ENCODE peak calls at places on chromosomes 16 and 17, in seven cellular contexts. Y is bronchial epithelial cell; D is fibroblast of villous mesenchyme; C is hepatocyte; V is OCI-LY7; I is A549; S is CD8-positive, alpha-beta T cell. O is an unnamed sample.
A peak's percentile ranks its signal among the peaks of the same experiment; 100 is the strongest.

GRCh38 chr17:80455328-80455710 is 21.1 kb downstream of the NPTX1 start:
- DNase-seq in Y (no peak), D (peak; percentile 66), C (peak; percentile 76), V (peak; percentile 64), I (no peak), S (peak; percentile 15), O (no peak)

GRCh38 chr16:68287276-68288251 is 23.2 kb downstream of the SLC7A6OS start:
- DNase-seq in Y (peak; percentile 71), D (peak; percentile 84), C (no peak), V (no peak), I (peak; percentile 27), S (no peak), O (peak; percentile 93)

GRCh38 chr16:50196736-50197135 is 43.6 kb downstream of the TENT4B start:
- DNase-seq in Y (peak; percentile 47), D (peak; percentile 43), C (no peak), V (peak; percentile 32), I (no peak), S (no peak), O (peak; percentile 81)

GRCh38 chr17:81909966-81910839 is 996 bp downstream of the PCYT2 start:
- DNase-seq in Y (no peak), D (no peak), C (peak; percentile 74), V (peak; percentile 34), I (no peak), S (no peak), O (no peak)

GRCh38 chr17:72063756-72064461 is 56.9 kb upstream of the SOX9 start:
- DNase-seq in Y (peak; percentile 29), D (no peak), C (no peak), V (no peak), I (no peak), S (no peak), O (no peak)

GRCh38 chr16:82345318-82345717 is 175.3 kb upstream of the MPHOSPH6 start:
- DNase-seq in Y (no peak), D (no peak), C (no peak), V (no peak), I (no peak), S (no peak), O (no peak)

GRCh38 chr17:9465216-9465921 is 110.3 kb downstream of the STX8 start:
- DNase-seq in Y (peak; percentile 91), D (peak; percentile 62), C (no peak), V (no peak), I (no peak), S (no peak), O (peak; percentile 86)

GRCh38 chr17:57924677-57925076 is 30.5 kb downstream of the CUEDC1 start:
- DNase-seq in Y (no peak), D (no peak), C (no peak), V (no peak), I (no peak), S (no peak), O (no peak)

GRCh38 chr17:48162946-48163506 is 55.5 kb downstream of the SNX11 start:
- DNase-seq in Y (no peak), D (peak; percentile 7), C (peak; percentile 74), V (no peak), I (peak; percentile 57), S (no peak), O (no peak)

GRCh38 chr16:1635070-1635469 is 22.9 kb downstream of the CRAMP1 start:
- DNase-seq in Y (no peak), D (no peak), C (no peak), V (no peak), I (no peak), S (no peak), O (no peak)

GRCh38 chr16:9906218-9906617 is 276.0 kb downstream of the GRIN2A start:
- DNase-seq in Y (no peak), D (no peak), C (no peak), V (no peak), I (no peak), S (no peak), O (no peak)

GRCh38 chr17:31388351-31388750 is 3.1 kb upstream of the RAB11FIP4 start:
- DNase-seq in Y (no peak), D (no peak), C (no peak), V (no peak), I (no peak), S (no peak), O (no peak)

GRCh38 chr17:41522301-41523224 is 3.9 kb upstream of the KRT15 start:
- DNase-seq in Y (peak; percentile 90), D (no peak), C (peak; percentile 69), V (no peak), I (no peak), S (no peak), O (no peak)

GRCh38 chr17:18963126-18964017 is 11.4 kb downstream of the SLC5A10 start:
- DNase-seq in Y (no peak), D (no peak), C (peak; percentile 54), V (no peak), I (no peak), S (no peak), O (peak; percentile 8)

GRCh38 chr17:46135879-46136562 is 57.2 kb downstream of the KANSL1 start:
- DNase-seq in Y (no peak), D (no peak), C (no peak), V (no peak), I (no peak), S (no peak), O (no peak)

GRCh38 chr17:70523407-70523806 is 354.1 kb downstream of the KCNJ2 start:
- DNase-seq in Y (no peak), D (no peak), C (no peak), V (no peak), I (no peak), S (no peak), O (no peak)

GRCh38 chr17:31496097-31496496 is 104.6 kb downstream of the RAB11FIP4 start:
- DNase-seq in Y (no peak), D (no peak), C (no peak), V (no peak), I (no peak), S (no peak), O (no peak)

GRCh38 chr16:4936181-4936990 is 562 bp downstream of the PPL start:
- DNase-seq in Y (no peak), D (no peak), C (peak; percentile 88), V (no peak), I (peak; percentile 42), S (no peak), O (no peak)

DNA sequence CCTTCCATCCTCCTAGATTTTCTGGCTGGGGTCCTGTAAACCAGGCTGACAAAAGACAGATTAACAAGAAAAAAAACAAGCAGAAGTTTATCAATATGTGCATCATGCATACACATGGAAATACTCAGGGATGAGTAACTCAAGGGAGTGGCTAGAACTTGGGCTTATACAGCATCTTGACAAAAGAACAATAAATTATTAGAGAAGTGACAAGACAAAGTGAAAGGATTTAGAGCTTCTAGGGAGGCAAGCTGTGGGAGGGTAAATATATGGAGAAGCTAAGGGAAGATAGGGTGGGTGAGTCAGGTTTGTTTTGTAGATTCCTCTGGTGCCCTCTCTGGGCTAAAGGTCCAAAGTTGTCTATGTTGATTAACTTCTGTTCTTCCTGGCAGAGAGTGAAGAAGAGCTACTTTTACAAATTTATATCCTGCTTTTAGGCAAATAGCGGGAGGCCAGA is 48.0 kb upstream of the NDRG4 start:
- DNase-seq in Y (peak; percentile 35), D (peak; percentile 54), C (peak; percentile 52), V (no peak), I (peak; percentile 90), S (no peak), O (peak; percentile 13)
- TF ChIP-seq CTCF in Y (no peak), D (no peak), C (no peak), V (peak; percentile 33), I (peak; percentile 33), S (no peak), O (no peak)

GRCh38 chr16:49058382-49058781 is 223.3 kb downstream of the CBLN1 start:
- DNase-seq in Y (no peak), D (no peak), C (no peak), V (peak; percentile 40), I (no peak), S (no peak), O (no peak)
- TF ChIP-seq CTCF in Y (peak; percentile 11), D (no peak), C (no peak), V (peak; percentile 68), I (no peak), S (no peak), O (no peak)

GRCh38 chr17:74358696-74359095 is 3.0 kb downstream of the BTBD17 start:
- DNase-seq in Y (no peak), D (no peak), C (no peak), V (no peak), I (peak; percentile 35), S (no peak), O (no peak)

GRCh38 chr17:74359916-74360315 is 1.8 kb downstream of the BTBD17 start:
- DNase-seq in Y (no peak), D (no peak), C (no peak), V (no peak), I (no peak), S (no peak), O (no peak)

GRCh38 chr17:74362811-74363498 is 1.3 kb upstream of the BTBD17 start:
- DNase-seq in Y (no peak), D (no peak), C (no peak), V (no peak), I (no peak), S (no peak), O (no peak)

GRCh38 chr17:74360993-74361612 is 565 bp downstream of the BTBD17 start:
- DNase-seq in Y (no peak), D (no peak), C (no peak), V (no peak), I (no peak), S (no peak), O (no peak)

GRCh38 chr17:74361613-74362391 is at the start of gene BTBD17:
- DNase-seq in Y (peak; percentile 15), D (peak; percentile 21), C (peak; percentile 71), V (no peak), I (peak; percentile 67), S (no peak), O (no peak)
- TF ChIP-seq CTCF in Y (peak; percentile 87), D (peak; percentile 61), C (peak; percentile 72), V (peak; percentile 71), I (peak; percentile 66), S (no peak), O (peak; percentile 36)

GRCh38 chr16:55292491-55292890 is 31.5 kb upstream of the IRX6 start:
- DNase-seq in Y (no peak), D (no peak), C (no peak), V (no peak), I (no peak), S (no peak), O (no peak)

GRCh38 chr16:55291847-55292246 is 32.2 kb upstream of the IRX6 start:
- DNase-seq in Y (no peak), D (no peak), C (no peak), V (no peak), I (no peak), S (no peak), O (no peak)

GRCh38 chr16:55297062-55297909 is 26.7 kb upstream of the IRX6 start:
- DNase-seq in Y (peak; percentile 98), D (peak; percentile 1), C (no peak), V (no peak), I (no peak), S (no peak), O (no peak)

GRCh38 chr16:55294947-55295346 is 29.1 kb upstream of the IRX6 start:
- DNase-seq in Y (peak; percentile 59), D (no peak), C (peak; percentile 26), V (no peak), I (no peak), S (no peak), O (peak; percentile 56)

DNA sequence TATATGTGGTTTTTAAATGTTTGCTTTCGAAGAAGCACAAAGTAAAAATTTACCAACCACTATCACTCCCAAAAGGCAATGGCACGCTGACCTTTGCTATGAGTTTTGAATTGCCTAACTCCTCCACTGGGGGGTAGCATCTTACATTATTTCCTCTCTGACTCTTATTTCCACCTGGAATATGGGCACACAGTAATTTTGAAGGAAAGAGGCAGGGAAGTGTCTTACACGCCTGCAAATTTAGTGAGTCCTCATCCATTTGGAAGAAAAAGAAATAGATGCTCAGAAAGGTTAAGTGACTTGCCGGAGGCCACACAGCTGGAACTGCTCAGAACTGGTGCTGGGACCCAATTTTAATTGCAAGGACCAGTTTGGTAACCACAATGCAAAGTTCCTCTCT is 29.9 kb upstream of the IRX6 start:
- DNase-seq in Y (no peak), D (no peak), C (no peak), V (no peak), I (no peak), S (no peak), O (no peak)
- TF ChIP-seq CTCF in Y (no peak), D (no peak), C (peak; percentile 10), V (peak; percentile 40), I (no peak), S (no peak), O (no peak)